ENCODE peak calls at places on chromosome 6, in four cellular contexts. One of them, this sample, is unnamed.

GRCh38 chr6:166687538-166688259 is 60.6 kb upstream of the RPS6KA2 start:
- DNase-seq in K562: no peak
- DNase-seq in A549: no peak
- DNase-seq in HCT116: no peak
- DNase-seq in this sample: no peak

GRCh38 chr6:159953091-159953581 is 15.7 kb upstream of the IGF2R start:
- DNase-seq in HCT116: no peak
- DNase-seq in A549: no peak
- DNase-seq in K562: no peak
- DNase-seq in this sample: peak; percentile 93

GRCh38 chr6:21744321-21744720 is 150.8 kb downstream of the SOX4 start:
- DNase-seq in K562: no peak
- DNase-seq in A549: no peak
- DNase-seq in HCT116: no peak
- DNase-seq in this sample: no peak

GRCh38 chr6:101762851-101763250 is 369.3 kb downstream of the GRIK2 start:
- DNase-seq in HCT116: no peak
- DNase-seq in K562: no peak
- DNase-seq in A549: no peak
- DNase-seq in this sample: no peak

GRCh38 chr6:142702501-142703460 is 242.2 kb downstream of the HIVEP2 start:
- DNase-seq in HCT116: no peak
- DNase-seq in A549: no peak
- DNase-seq in K562: no peak
- DNase-seq in this sample: peak; percentile 92

GRCh38 chr6:33995046-33995872 is 150.6 kb downstream of the GRM4 start:
- DNase-seq in A549: no peak
- DNase-seq in K562: no peak
- DNase-seq in HCT116: no peak
- DNase-seq in this sample: peak; percentile 56

GRCh38 chr6:40947876-40948514 is 91.0 kb downstream of the UNC5CL start:
- DNase-seq in K562: no peak
- DNase-seq in A549: no peak
- DNase-seq in HCT116: no peak
- DNase-seq in this sample: no peak

GRCh38 chr6:127582777-127583462 is 5.9 kb downstream of the C6orf58 start:
- DNase-seq in A549: peak; percentile 22
- DNase-seq in HCT116: peak; percentile 58
- DNase-seq in K562: no peak
- DNase-seq in this sample: no peak

GRCh38 chr6:168200571-168201134 is 118.9 kb downstream of the DACT2 start:
- DNase-seq in HCT116: no peak
- DNase-seq in K562: no peak
- DNase-seq in A549: no peak
- DNase-seq in this sample: no peak

GRCh38 chr6:46651766-46652165 is 852 bp downstream of the CYP39A1 start:
- DNase-seq in HCT116: no peak
- DNase-seq in K562: no peak
- DNase-seq in A549: no peak
- DNase-seq in this sample: no peak

GRCh38 chr6:2237001-2237400 is 8.4 kb downstream of the GMDS start:
- DNase-seq in A549: no peak
- DNase-seq in HCT116: no peak
- DNase-seq in K562: no peak
- DNase-seq in this sample: no peak

GRCh38 chr6:79570129-79570801 is 33.0 kb upstream of the LCA5 start:
- DNase-seq in K562: no peak
- DNase-seq in HCT116: peak; percentile 80
- DNase-seq in A549: no peak
- DNase-seq in this sample: no peak

GRCh38 chr6:135759831-135760230 is 91.7 kb upstream of the PDE7B start:
- DNase-seq in HCT116: peak; percentile 15
- DNase-seq in A549: peak; percentile 10
- DNase-seq in K562: no peak
- DNase-seq in this sample: no peak

GRCh38 chr6:73418081-73418741 is 23.6 kb downstream of the DDX43 start:
- DNase-seq in A549: no peak
- DNase-seq in K562: no peak
- DNase-seq in HCT116: no peak
- DNase-seq in this sample: no peak

GRCh38 chr6:40755749-40756452 is 168.7 kb upstream of the LRFN2 start:
- DNase-seq in K562: no peak
- DNase-seq in HCT116: no peak
- DNase-seq in A549: no peak
- DNase-seq in this sample: no peak

GRCh38 chr6:16671302-16672289 is 89.7 kb downstream of the ATXN1 start:
- DNase-seq in HCT116: no peak
- DNase-seq in A549: no peak
- DNase-seq in K562: no peak
- DNase-seq in this sample: no peak

GRCh38 chr6:155380666-155381332 is 66.5 kb upstream of the TFB1M start:
- DNase-seq in K562: no peak
- DNase-seq in HCT116: no peak
- DNase-seq in A549: no peak
- DNase-seq in this sample: peak; percentile 16

GRCh38 chr6:155120034-155120433 is 124.9 kb downstream of the TIAM2 start:
- DNase-seq in K562: no peak
- DNase-seq in HCT116: no peak
- DNase-seq in A549: no peak
- DNase-seq in this sample: no peak

GRCh38 chr6:35192301-35192860 is 21.4 kb upstream of the SCUBE3 start:
- DNase-seq in A549: no peak
- DNase-seq in K562: no peak
- DNase-seq in HCT116: no peak
- DNase-seq in this sample: no peak

GRCh38 chr6:35195120-35195780 is 18.5 kb upstream of the SCUBE3 start:
- DNase-seq in K562: no peak
- DNase-seq in HCT116: no peak
- DNase-seq in A549: no peak
- DNase-seq in this sample: no peak

GRCh38 chr6:35199866-35200265 is 13.9 kb upstream of the SCUBE3 start:
- DNase-seq in K562: no peak
- DNase-seq in HCT116: no peak
- DNase-seq in A549: no peak
- DNase-seq in this sample: no peak

GRCh38 chr6:35194390-35194789 is 19.4 kb upstream of the SCUBE3 start:
- DNase-seq in A549: no peak
- DNase-seq in HCT116: no peak
- DNase-seq in K562: no peak
- DNase-seq in this sample: no peak

GRCh38 chr6:35197196-35197595 is 16.6 kb upstream of the SCUBE3 start:
- DNase-seq in HCT116: no peak
- DNase-seq in A549: no peak
- DNase-seq in K562: no peak
- DNase-seq in this sample: no peak
- TF ChIP-seq MAX in HCT116: no peak
- TF ChIP-seq MAX in A549: no peak
- TF ChIP-seq MAX in K562: no peak
- TF ChIP-seq MAX in this sample: no peak

DNA sequence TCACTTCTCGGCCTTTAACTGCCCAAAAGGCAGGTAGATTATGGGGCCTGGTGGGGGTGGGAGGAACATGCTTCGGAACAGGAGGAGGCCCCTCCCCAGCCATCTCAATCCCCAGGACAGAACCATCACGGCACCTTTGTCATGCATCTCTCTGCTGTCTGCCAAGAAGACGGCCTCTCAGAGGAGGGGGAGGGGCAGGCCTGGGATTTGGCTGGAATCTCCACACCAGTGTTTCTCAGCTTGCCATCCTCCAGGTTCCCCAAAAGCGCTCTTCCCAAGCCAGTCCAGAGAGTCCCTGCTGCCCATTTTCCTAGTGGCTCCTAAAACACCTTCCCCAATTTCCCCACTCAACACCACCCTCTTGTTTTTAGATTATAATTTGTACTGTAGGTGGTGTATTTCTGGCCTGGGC is 2.5 kb upstream of the POU5F1 start:
- DNase-seq in A549: no peak
- DNase-seq in HCT116: no peak
- DNase-seq in K562: no peak
- DNase-seq in this sample: no peak
- TF ChIP-seq MAX in A549: no peak
- TF ChIP-seq MAX in HCT116: no peak
- TF ChIP-seq MAX in K562: no peak
- TF ChIP-seq MAX in this sample: no peak

DNA sequence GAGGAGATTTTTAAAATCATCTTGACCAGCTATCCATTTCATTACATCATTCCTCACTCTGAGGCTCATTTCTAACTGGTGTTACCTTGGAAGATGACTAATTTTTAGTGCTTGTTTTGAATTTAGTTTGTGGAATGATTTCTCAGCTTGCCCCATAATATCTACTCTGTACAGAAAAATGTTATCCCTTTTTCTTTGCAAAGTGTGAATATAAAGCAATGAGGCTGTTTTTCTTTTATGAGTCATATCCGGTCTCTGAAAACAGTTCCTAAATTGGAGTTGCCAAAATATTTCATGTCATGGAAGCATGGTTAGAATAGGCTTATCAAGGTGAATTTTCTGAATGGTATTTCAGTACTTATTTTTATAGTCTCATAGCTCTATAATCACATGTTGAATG is 43.8 kb downstream of the FUT9 start:
- DNase-seq in A549: no peak
- DNase-seq in K562: no peak
- DNase-seq in HCT116: no peak
- DNase-seq in this sample: no peak
- TF ChIP-seq MAX in A549: no peak
- TF ChIP-seq MAX in K562: no peak
- TF ChIP-seq MAX in HCT116: no peak
- TF ChIP-seq MAX in this sample: no peak

GRCh38 chr6:112618796-112619195 is 271.7 kb downstream of the RFPL4B start:
- DNase-seq in K562: no peak
- DNase-seq in A549: no peak
- DNase-seq in HCT116: peak; percentile 21
- DNase-seq in this sample: peak; percentile 12
- TF ChIP-seq MAX in K562: no peak
- TF ChIP-seq MAX in A549: no peak
- TF ChIP-seq MAX in HCT116: peak; percentile 27
- TF ChIP-seq MAX in this sample: no peak

DNA sequence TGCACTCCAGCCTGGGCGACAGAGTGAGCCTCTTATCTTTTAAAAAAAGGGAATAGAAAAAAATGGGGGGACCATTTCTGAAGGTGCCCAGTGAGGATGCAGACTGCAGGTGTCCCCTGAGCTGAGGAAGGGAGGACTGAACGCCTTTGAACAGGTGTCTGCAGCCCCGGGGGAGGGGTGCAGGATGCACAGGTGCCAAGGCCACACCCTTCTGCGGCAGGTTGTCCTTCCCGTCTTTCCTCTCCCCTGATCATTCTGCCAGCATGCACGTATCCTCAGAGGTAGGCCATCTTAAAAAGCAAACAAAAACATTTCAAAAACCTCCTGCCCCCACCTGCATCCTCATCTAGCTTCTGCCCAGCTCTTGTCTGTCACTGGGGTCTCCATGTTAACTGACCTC is 101.3 kb downstream of the MTHFD1L start:
- DNase-seq in K562: no peak
- DNase-seq in HCT116: no peak
- DNase-seq in A549: no peak
- DNase-seq in this sample: no peak
- TF ChIP-seq MAX in K562: no peak
- TF ChIP-seq MAX in HCT116: no peak
- TF ChIP-seq MAX in A549: no peak
- TF ChIP-seq MAX in this sample: no peak

GRCh38 chr6:11788043-11788442 is 9.4 kb upstream of the ADTRP start:
- DNase-seq in HCT116: no peak
- DNase-seq in K562: no peak
- DNase-seq in A549: no peak
- DNase-seq in this sample: peak; percentile 95

GRCh38 chr6:11791354-11792107 is 12.9 kb upstream of the ADTRP start:
- DNase-seq in HCT116: no peak
- DNase-seq in K562: no peak
- DNase-seq in A549: no peak
- DNase-seq in this sample: peak; percentile 75

GRCh38 chr6:11785953-11786579 is 7.5 kb upstream of the ADTRP start:
- DNase-seq in K562: no peak
- DNase-seq in A549: no peak
- DNase-seq in HCT116: no peak
- DNase-seq in this sample: no peak

GRCh38 chr6:11793277-11793676 is 14.7 kb upstream of the ADTRP start:
- DNase-seq in HCT116: no peak
- DNase-seq in A549: no peak
- DNase-seq in K562: no peak
- DNase-seq in this sample: no peak

DNA sequence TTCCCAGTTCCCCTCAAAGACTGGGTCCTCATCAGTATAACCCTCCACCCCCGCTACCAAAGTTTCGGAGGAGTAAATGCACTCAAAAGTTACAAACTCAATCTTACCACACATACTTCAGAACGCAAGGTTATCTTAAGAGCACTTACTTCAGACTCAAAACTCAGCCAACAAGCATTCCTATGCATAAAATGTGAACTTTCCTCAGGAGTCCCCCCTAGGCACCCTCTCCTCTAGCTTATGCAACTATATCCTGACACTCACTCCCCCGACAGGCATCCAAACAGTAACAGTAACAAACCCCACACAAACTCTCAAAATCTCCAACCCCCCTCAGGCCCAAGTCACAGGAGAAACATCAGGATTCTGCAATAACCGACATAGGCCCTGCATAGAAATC is 11.2 kb upstream of the ADTRP start:
- DNase-seq in A549: no peak
- DNase-seq in HCT116: no peak
- DNase-seq in K562: no peak
- DNase-seq in this sample: no peak
- TF ChIP-seq MAX in A549: no peak
- TF ChIP-seq MAX in HCT116: no peak
- TF ChIP-seq MAX in K562: no peak
- TF ChIP-seq MAX in this sample: no peak

GRCh38 chr6:125961117-125961516 is 4.5 kb downstream of the HINT3 start:
- DNase-seq in A549: no peak
- DNase-seq in HCT116: no peak
- DNase-seq in K562: no peak
- DNase-seq in this sample: no peak
- TF ChIP-seq MAX in A549: no peak
- TF ChIP-seq MAX in HCT116: no peak
- TF ChIP-seq MAX in K562: no peak
- TF ChIP-seq MAX in this sample: no peak